ENCODE peak calls at places on chromosomes 7 and 10, in six cellular contexts. A is right lobe of liver, P is HCT116, Z is uterus, D is cardiac muscle cell, R is breast epithelium. K is an unnamed sample.

GRCh38 chr10:21523007-21523406 is 2.5 kb downstream of the SKIDA1 start:
- DNase-seq in A (no peak), Z (no peak), P (no peak), R (no peak), D (no peak), K (no peak)

GRCh38 chr7:5396999-5397656 is 26.5 kb downstream of the TNRC18 start:
- DNase-seq in A (peak; percentile 94), P (peak; percentile 86), Z (peak; percentile 80), R (peak; percentile 89), D (no peak), K (peak; percentile 56)

GRCh38 chr10:123301077-123301875 is 147.1 kb downstream of the BUB3 start:
- DNase-seq in A (no peak), P (no peak), R (no peak), Z (no peak), D (no peak), K (peak; percentile 30)

GRCh38 chr7:26686448-26686981 is 177.9 kb downstream of the SKAP2 start:
- DNase-seq in P (peak; percentile 21), Z (no peak), A (no peak), R (no peak), D (peak; percentile 52), K (no peak)

GRCh38 chr10:70578371-70578947 is 24.1 kb downstream of the PRF1 start:
- DNase-seq in P (peak; percentile 100), D (peak; percentile 29), Z (no peak), A (no peak), R (no peak), K (no peak)

GRCh38 chr10:132149261-132149660 is 37.5 kb upstream of the DPYSL4 start:
- DNase-seq in A (no peak), Z (no peak), D (no peak), P (no peak), R (no peak), K (no peak)

GRCh38 chr10:72490951-72491350 is 134.9 kb downstream of the MICU1 start:
- DNase-seq in Z (no peak), A (no peak), D (no peak), R (no peak), P (no peak), K (no peak)

GRCh38 chr7:146961617-146962016 is 845.0 kb downstream of the CNTNAP2 start:
- DNase-seq in P (no peak), R (no peak), D (no peak), A (no peak), Z (no peak), K (no peak)

GRCh38 chr7:114922151-114922651 is 307 bp downstream of the MDFIC start:
- DNase-seq in R (peak; percentile 53), Z (peak; percentile 63), P (no peak), A (peak; percentile 75), D (peak; percentile 74), K (peak; percentile 77)

GRCh38 chr10:29807407-29807806 is 172.6 kb upstream of the SVIL start:
- DNase-seq in P (no peak), D (no peak), Z (no peak), A (no peak), R (no peak), K (no peak)

GRCh38 chr7:2726316-2727018 is 38.5 kb downstream of the AMZ1 start:
- DNase-seq in R (peak; percentile 43), P (no peak), D (no peak), A (peak; percentile 21), Z (peak; percentile 9), K (no peak)

GRCh38 chr10:128065881-128066534 is 60.2 kb downstream of the MKI67 start:
- DNase-seq in Z (no peak), D (no peak), P (no peak), R (no peak), A (peak; percentile 31), K (no peak)

GRCh38 chr7:102883098-102883860 is 29.5 kb upstream of the LRRC17 start:
- DNase-seq in P (no peak), A (no peak), R (no peak), Z (no peak), D (no peak), K (no peak)

GRCh38 chr10:17229717-17229966 is 1.6 kb downstream of the VIM start:
- DNase-seq in P (no peak), Z (no peak), R (no peak), D (no peak), A (no peak), K (no peak)

GRCh38 chr7:142365410-142365842 is 107.6 kb upstream of the PRSS58 start:
- DNase-seq in D (no peak), P (no peak), A (no peak), R (no peak), Z (no peak), K (no peak)

GRCh38 chr7:126659124-126659523 is 593.6 kb downstream of the GRM8 start:
- DNase-seq in D (no peak), R (no peak), P (no peak), Z (no peak), A (no peak), K (no peak)

GRCh38 chr7:20777377-20778062 is 9.2 kb downstream of the SP8 start:
- DNase-seq in R (no peak), A (no peak), D (no peak), P (no peak), Z (no peak), K (peak; percentile 64)
- H3K27me3 ChIP-seq in R (peaks cover 97% of the 10 kb centered on the region), A (peaks cover 54% of the 10 kb centered on the region), D (peaks cover 89% of the 10 kb centered on the region), P (no peaks in the 10 kb centered on the region), Z (no peaks in the 10 kb centered on the region), K (peaks cover 23% of the 10 kb centered on the region)

GRCh38 chr7:24475573-24475972 is 97.7 kb upstream of the PALS2 start:
- DNase-seq in Z (no peak), D (no peak), A (no peak), R (no peak), P (no peak), K (no peak)
- TF ChIP-seq CTCF in Z (no peak), D (no peak), A (peak; percentile 30), R (no peak), P (no peak), K (no peak)

DNA sequence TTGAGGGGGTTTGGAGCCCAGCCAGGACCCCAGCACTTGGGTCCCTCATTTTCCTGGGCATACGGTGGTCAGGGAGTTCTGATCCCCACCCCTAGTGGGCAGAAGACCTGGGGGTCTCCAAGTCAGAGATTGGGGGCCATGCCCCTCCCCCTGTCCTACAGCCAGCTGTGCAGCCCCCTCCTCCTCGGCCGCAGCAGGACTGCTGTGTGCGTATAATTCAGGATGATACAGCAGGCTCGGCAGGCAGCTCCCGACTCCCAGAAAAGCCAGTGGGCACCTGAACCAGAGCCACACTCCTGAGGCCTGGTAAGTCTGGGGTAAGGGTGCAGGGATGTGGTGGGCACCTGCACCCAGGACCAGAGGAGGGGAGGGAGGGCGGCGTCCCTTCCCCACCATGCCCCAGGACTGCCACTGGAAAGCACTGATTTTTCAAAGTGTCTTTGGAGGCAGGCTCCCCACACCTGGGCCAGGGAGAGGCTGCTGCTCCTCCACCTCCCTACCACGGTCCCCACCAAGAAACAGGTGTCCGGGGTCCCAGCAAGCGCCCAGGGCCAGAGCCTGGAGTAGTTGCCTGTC is 1.9 kb downstream of the ELFN1 start:
- DNase-seq in D (no peak), R (peak; percentile 47), A (peak; percentile 30), Z (peak; percentile 4), P (no peak), K (no peak)
- H3K27me3 ChIP-seq in D (no peaks in the 10 kb centered on the region), R (peaks cover 83% of the 10 kb centered on the region), A (no peaks in the 10 kb centered on the region), Z (no peaks in the 10 kb centered on the region), P (no peaks in the 10 kb centered on the region), K (peaks cover 2% of the 10 kb centered on the region)

GRCh38 chr7:106056513-106057203 is 55.5 kb downstream of the SYPL1 start:
- DNase-seq in D (peak; percentile 83), Z (peak; percentile 79), R (peak; percentile 70), A (peak; percentile 72), P (peak; percentile 57), K (no peak)

GRCh38 chr7:106058925-106059324 is 53.2 kb downstream of the SYPL1 start:
- DNase-seq in R (no peak), Z (no peak), P (no peak), A (no peak), D (no peak), K (no peak)

GRCh38 chr7:106059556-106059955 is 52.6 kb downstream of the SYPL1 start:
- DNase-seq in Z (peak; percentile 9), D (no peak), A (no peak), R (no peak), P (no peak), K (no peak)

GRCh38 chr7:106057204-106057961 is 54.7 kb downstream of the SYPL1 start:
- DNase-seq in Z (no peak), A (no peak), R (no peak), P (no peak), D (no peak), K (no peak)

GRCh38 chr7:106057962-106058901 is 53.9 kb downstream of the SYPL1 start:
- DNase-seq in A (no peak), P (no peak), Z (no peak), R (peak; percentile 92), D (no peak), K (peak; percentile 81)
- TF ChIP-seq CTCF in A (no peak), P (no peak), Z (no peak), R (no peak), D (no peak), K (no peak)

GRCh38 chr7:155794196-155794595 is 18.1 kb downstream of the SHH start:
- DNase-seq in D (no peak), Z (no peak), R (no peak), P (no peak), A (no peak), K (no peak)
- H3K27me3 ChIP-seq in D (peaks cover 48% of the 10 kb centered on the region), Z (no peaks in the 10 kb centered on the region), R (peaks cover 20% of the 10 kb centered on the region), P (no peaks in the 10 kb centered on the region), A (no peaks in the 10 kb centered on the region), K (peaks cover 3% of the 10 kb centered on the region)

K was measured in pancreas.